ENCODE peak calls at places on chromosomes 5 and 9, in nine cellular contexts. Y, L, U, O, Q, M, J, S and R are unnamed samples.

GRCh38 chr9:124262596-124263045 is 4.9 kb downstream of the NEK6 start:
- DNase-seq in Y (no peak), L (no peak), U (no peak), O (no peak), Q (no peak), M (no peak), J (no peak), S (no peak), R (no peak)

GRCh38 chr9:74334308-74334707 is 162.8 kb upstream of the RORB start:
- DNase-seq in Y (no peak), L (no peak), U (no peak), O (no peak), Q (no peak), M (no peak), J (no peak), S (no peak), R (no peak)

GRCh38 chr5:113162770-113163169 is 186.2 kb downstream of the DCP2 start:
- DNase-seq in Y (no peak), L (no peak), U (no peak), O (no peak), Q (no peak), M (peak), J (no peak), S (no peak), R (no peak)

GRCh38 chr5:78600656-78601452 is 47.7 kb downstream of the LHFPL2 start:
- DNase-seq in Y (no peak), L (no peak), U (no peak), O (no peak), Q (no peak), M (no peak), J (no peak), S (peak), R (no peak)

GRCh38 chr5:74316064-74316586 is 324.4 kb downstream of the ENC1 start:
- DNase-seq in Y (no peak), L (no peak), U (no peak), O (peak), Q (peak), M (no peak), J (no peak), S (peak), R (no peak)

GRCh38 chr5:126269511-126269910 is 153.7 kb upstream of the GRAMD2B start:
- DNase-seq in Y (no peak), L (no peak), U (no peak), O (no peak), Q (no peak), M (no peak), J (no peak), S (no peak), R (no peak)

GRCh38 chr9:104748359-104749031 is 1.0 kb downstream of the NIPSNAP3A start:
- DNase-seq in Y (no peak), L (no peak), U (peak), O (no peak), Q (peak), M (no peak), J (no peak), S (peak), R (no peak)

GRCh38 chr5:139708877-139709586 is 60.9 kb downstream of the CXXC5 start:
- DNase-seq in Y (peak), L (peak), U (peak), O (peak), Q (peak), M (no peak), J (no peak), S (peak), R (peak)

GRCh38 chr9:7777776-7778175 is 21.8 kb downstream of the DMAC1 start:
- DNase-seq in Y (no peak), L (no peak), U (no peak), O (no peak), Q (no peak), M (no peak), J (no peak), S (no peak), R (no peak)

GRCh38 chr9:122213589-122214413 is 15.0 kb downstream of the LHX6 start:
- DNase-seq in Y (peak), L (no peak), U (peak), O (peak), Q (peak), M (peak), J (no peak), S (peak), R (peak)

GRCh38 chr5:144880513-144880912 is 709.8 kb downstream of the KCTD16 start:
- DNase-seq in Y (no peak), L (no peak), U (no peak), O (no peak), Q (no peak), M (no peak), J (no peak), S (no peak), R (no peak)

GRCh38 chr9:133028221-133028620 is 2.6 kb upstream of the GTF3C5 start:
- DNase-seq in Y (no peak), L (no peak), U (no peak), O (no peak), Q (no peak), M (no peak), J (no peak), S (no peak), R (no peak)

GRCh38 chr5:13248236-13248635 is 696.3 kb downstream of the DNAH5 start:
- DNase-seq in Y (no peak), L (no peak), U (no peak), O (no peak), Q (no peak), M (no peak), J (no peak), S (no peak), R (no peak)

GRCh38 chr9:93633492-93634221 is 57.3 kb downstream of the PHF2 start:
- DNase-seq in Y (peak), L (peak), U (no peak), O (no peak), Q (no peak), M (no peak), J (no peak), S (no peak), R (no peak)

GRCh38 chr5:1181451-1182359 is 19.7 kb upstream of the SLC6A19 start:
- DNase-seq in Y (no peak), L (no peak), U (no peak), O (peak), Q (peak), M (no peak), J (no peak), S (no peak), R (peak)

GRCh38 chr5:131634666-131634995 is 398 bp downstream of the RAPGEF6 start:
- DNase-seq in Y (no peak), L (no peak), U (peak), O (peak), Q (peak), M (peak), J (peak), S (peak), R (peak)

GRCh38 chr5:180250329-180250728 is 41.3 kb upstream of the RASGEF1C start:
- DNase-seq in Y (no peak), L (no peak), U (no peak), O (no peak), Q (no peak), M (no peak), J (no peak), S (no peak), R (no peak)

GRCh38 chr5:122907238-122907637 is 61.8 kb downstream of the SNX24 start:
- DNase-seq in Y (no peak), L (no peak), U (no peak), O (no peak), Q (no peak), M (no peak), J (no peak), S (peak), R (no peak)

GRCh38 chr9:124654431-124654830 is 116.7 kb downstream of the NR6A1 start:
- DNase-seq in Y (no peak), L (no peak), U (peak), O (no peak), Q (no peak), M (no peak), J (no peak), S (no peak), R (no peak)

GRCh38 chr5:130514984-130515690 is 610.9 kb downstream of the CHSY3 start:
- DNase-seq in Y (no peak), L (no peak), U (no peak), O (no peak), Q (no peak), M (peak), J (no peak), S (peak), R (no peak)

GRCh38 chr5:41071975-41072374 is 833 bp upstream of the MROH2B start:
- DNase-seq in Y (no peak), L (no peak), U (no peak), O (no peak), Q (no peak), M (no peak), J (no peak), S (no peak), R (no peak)

GRCh38 chr5:136631176-136631575 is 265.8 kb upstream of the TRPC7 start:
- DNase-seq in Y (no peak), L (no peak), U (no peak), O (no peak), Q (no peak), M (no peak), J (no peak), S (no peak), R (no peak)

GRCh38 chr5:16992006-16992405 is 55.9 kb upstream of the MYO10 start:
- DNase-seq in Y (no peak), L (no peak), U (no peak), O (no peak), Q (no peak), M (no peak), J (no peak), S (no peak), R (no peak)

GRCh38 chr5:111999286-111999685 is 242.3 kb upstream of the NREP start:
- DNase-seq in Y (no peak), L (no peak), U (no peak), O (no peak), Q (no peak), M (no peak), J (no peak), S (no peak), R (no peak)

GRCh38 chr9:32968101-32969011 is 33.1 kb downstream of the APTX start:
- DNase-seq in Y (no peak), L (no peak), U (peak), O (peak), Q (peak), M (peak), J (no peak), S (peak), R (peak)

GRCh38 chr5:126309860-126310259 is 113.3 kb upstream of the GRAMD2B start:
- DNase-seq in Y (no peak), L (no peak), U (no peak), O (no peak), Q (no peak), M (no peak), J (no peak), S (no peak), R (no peak)

GRCh38 chr5:152990217-152990616 is 500.3 kb upstream of the GRIA1 start:
- DNase-seq in Y (no peak), L (no peak), U (no peak), O (no peak), Q (no peak), M (no peak), J (no peak), S (no peak), R (no peak)

GRCh38 chr5:113204525-113205161 is 228.0 kb downstream of the DCP2 start:
- DNase-seq in Y (peak), L (no peak), U (no peak), O (peak), Q (peak), M (no peak), J (no peak), S (no peak), R (peak)

GRCh38 chr5:79878721-79879336 is 112.2 kb downstream of the MTX3 start:
- DNase-seq in Y (no peak), L (no peak), U (peak), O (no peak), Q (peak), M (peak), J (no peak), S (peak), R (no peak)

GRCh38 chr5:1488882-1489680 is 34.7 kb downstream of the LPCAT1 start:
- DNase-seq in Y (no peak), L (no peak), U (no peak), O (no peak), Q (no peak), M (no peak), J (no peak), S (no peak), R (no peak)

GRCh38 chr9:32011049-32011448 is 373.4 kb upstream of the ACO1 start:
- DNase-seq in Y (no peak), L (no peak), U (peak), O (no peak), Q (no peak), M (no peak), J (no peak), S (peak), R (no peak)

GRCh38 chr9:128055222-128056040 is 11.7 kb downstream of the NAIF1 start:
- DNase-seq in Y (peak), L (no peak), U (peak), O (peak), Q (no peak), M (no peak), J (no peak), S (no peak), R (peak)

GRCh38 chr5:73861313-73861978 is 235.4 kb downstream of the ARHGEF28 start:
- DNase-seq in Y (no peak), L (no peak), U (peak), O (no peak), Q (peak), M (no peak), J (no peak), S (no peak), R (no peak)

GRCh38 chr9:136047775-136048559 is 47.1 kb downstream of the NACC2 start:
- DNase-seq in Y (peak), L (no peak), U (peak), O (no peak), Q (no peak), M (no peak), J (no peak), S (no peak), R (no peak)

GRCh38 chr9:137544176-137544755 is 5.9 kb downstream of the PNPLA7 start:
- DNase-seq in Y (no peak), L (no peak), U (no peak), O (no peak), Q (no peak), M (no peak), J (no peak), S (no peak), R (no peak)

GRCh38 chr5:77140350-77140749 is 53.3 kb upstream of the ZBED3 start:
- DNase-seq in Y (no peak), L (no peak), U (no peak), O (no peak), Q (no peak), M (no peak), J (no peak), S (no peak), R (no peak)

GRCh38 chr5:124053340-124053739 is 541.4 kb downstream of the CSNK1G3 start:
- DNase-seq in Y (no peak), L (no peak), U (no peak), O (no peak), Q (no peak), M (no peak), J (no peak), S (no peak), R (no peak)

DNA sequence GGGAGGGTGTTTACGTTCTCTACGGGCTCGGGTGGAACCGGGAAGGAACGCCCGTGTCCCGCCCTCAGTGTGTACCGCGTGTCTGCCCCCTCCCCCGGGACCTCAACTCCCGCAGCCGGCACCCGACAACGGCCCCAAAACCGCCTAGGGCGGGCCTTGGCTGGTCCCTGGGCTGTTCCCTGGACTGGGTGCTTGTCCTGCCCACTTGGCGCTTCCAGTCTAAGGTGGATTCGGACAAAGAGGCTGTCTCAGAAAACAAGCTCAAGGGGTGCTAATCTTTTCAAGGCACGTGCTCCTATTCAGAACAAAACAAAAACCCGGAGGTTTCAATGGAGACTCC is 379 bp upstream of the CLK4 start:
- DNase-seq in Y (no peak), L (no peak), U (no peak), O (no peak), Q (no peak), M (no peak), J (no peak), S (no peak), R (no peak)
- TF ChIP-seq POLR2A in Y (no peak), L (no peak), U (no peak), O (no peak), Q (no peak), M (no peak), J (no peak), S (no peak), R (no peak)

GRCh38 chr5:67510204-67510603 is 313.6 kb upstream of the CD180 start:
- DNase-seq in Y (no peak), L (no peak), U (no peak), O (no peak), Q (no peak), M (no peak), J (no peak), S (no peak), R (no peak)
- TF ChIP-seq CTCF in Y (no peak), L (no peak), U (no peak), O (no peak), Q (no peak), M (no peak), J (no peak), S (no peak), R (no peak)

GRCh38 chr5:64767959-64768357 is 533 bp downstream of the SREK1IP1 start:
- DNase-seq in Y (no peak), L (peak), U (peak), O (peak), Q (peak), M (no peak), J (no peak), S (peak), R (peak)

GRCh38 chr5:64766105-64766504 is 2.4 kb downstream of the SREK1IP1 start:
- DNase-seq in Y (no peak), L (no peak), U (no peak), O (no peak), Q (peak), M (no peak), J (no peak), S (no peak), R (peak)

GRCh38 chr5:64769856-64770255 is 1.1 kb downstream of the CWC27 start:
- DNase-seq in Y (no peak), L (no peak), U (no peak), O (no peak), Q (no peak), M (no peak), J (no peak), S (no peak), R (no peak)

GRCh38 chr5:64766934-64767333 is 1.6 kb downstream of the SREK1IP1 start:
- DNase-seq in Y (no peak), L (no peak), U (no peak), O (no peak), Q (no peak), M (no peak), J (no peak), S (no peak), R (no peak)

GRCh38 chr5:64768358-64769312 is at the start of the genes CWC27 and SREK1IP1:
- DNase-seq in Y (peak), L (peak), U (peak), O (peak), Q (peak), M (peak), J (peak), S (peak), R (peak)
- TF ChIP-seq POLR2A in Y (peak), L (peak), U (peak), O (peak), Q (peak), M (peak), J (peak), S (peak), R (peak)

GRCh38 chr9:111393971-111394370 is 63.9 kb upstream of the OR2K2 start:
- DNase-seq in Y (no peak), L (no peak), U (no peak), O (no peak), Q (no peak), M (no peak), J (no peak), S (no peak), R (no peak)

GRCh38 chr9:111399211-111399739 is 69.3 kb upstream of the OR2K2 start:
- DNase-seq in Y (no peak), L (no peak), U (no peak), O (no peak), Q (no peak), M (no peak), J (no peak), S (no peak), R (no peak)

GRCh38 chr9:111405701-111406100 is 75.7 kb upstream of the OR2K2 start:
- DNase-seq in Y (no peak), L (no peak), U (no peak), O (no peak), Q (no peak), M (no peak), J (no peak), S (no peak), R (no peak)

GRCh38 chr9:111400564-111400898 is 70.5 kb upstream of the OR2K2 start:
- DNase-seq in Y (no peak), L (no peak), U (no peak), O (no peak), Q (no peak), M (no peak), J (no peak), S (no peak), R (no peak)

DNA sequence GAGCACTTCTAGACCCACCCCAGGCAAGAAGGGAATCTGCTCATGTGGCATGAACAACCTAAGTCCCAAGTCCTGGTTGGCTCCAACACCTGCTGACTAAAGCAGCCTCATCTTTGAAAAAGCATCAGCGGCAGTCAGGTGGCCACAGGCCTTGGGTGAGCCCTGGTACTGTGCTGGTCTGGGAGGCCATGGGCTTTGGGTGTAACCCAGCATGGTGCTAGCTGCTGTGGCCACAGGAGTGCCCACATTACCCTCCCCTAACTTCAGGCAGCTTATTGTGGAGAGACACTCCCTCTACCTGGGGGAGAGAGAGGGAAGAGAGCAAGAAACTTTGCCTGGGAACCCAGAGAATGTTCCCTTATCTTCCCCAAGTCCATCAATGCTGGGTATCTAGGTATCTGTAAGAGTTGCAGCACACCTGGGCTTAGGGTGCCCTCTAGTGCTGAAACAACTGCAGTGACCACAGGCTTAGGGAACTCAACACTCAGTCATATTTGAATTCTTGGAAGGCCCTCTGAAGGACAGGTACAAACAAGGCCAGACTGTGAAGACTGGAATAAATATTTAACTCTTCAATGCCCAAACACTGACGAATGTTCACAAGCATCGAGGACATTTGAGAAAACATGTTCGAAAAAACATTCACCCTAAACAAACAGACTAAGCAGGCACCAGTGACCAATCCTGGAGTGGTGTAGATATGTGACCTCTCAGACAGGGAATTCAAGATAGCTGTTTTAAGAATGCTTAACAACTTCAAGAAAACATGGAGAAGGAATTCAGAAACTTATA is 69.9 kb upstream of the OR2K2 start:
- DNase-seq in Y (no peak), L (no peak), U (peak), O (peak), Q (peak), M (peak), J (no peak), S (peak), R (peak)
- TF ChIP-seq CTCF in Y (no peak), L (no peak), U (peak), O (peak), Q (peak), M (peak), J (peak), S (peak), R (peak)